ENCODE peak calls at places on chromosomes 16 and 17, in ten cellular contexts. T is WTC11; A is GM10248; B is fibroblast of lung; U is nephron progenitor cell; S is foreskin fibroblast; L is endodermal cell; V is ovary; H is CD4-positive, alpha-beta T cell; P is H9. W is an unnamed sample.

GRCh38 chr17:42774066-42774750 is 959 bp downstream of the VPS25 start:
- DNase-seq in L (no peak), S (no peak), V (no peak), A (no peak), P (no peak), T (no peak), B (no peak), U (no peak), H (no peak), W (no peak)

GRCh38 chr17:60277258-60277657 is 114.7 kb downstream of the USP32 start:
- DNase-seq in U (no peak), H (no peak), V (no peak), B (no peak), A (no peak), T (no peak), S (no peak), L (no peak), P (no peak), W (no peak)

GRCh38 chr17:142102-142661 is 4.8 kb downstream of the SCGB1C2 start:
- DNase-seq in L (no peak), B (no peak), T (no peak), V (peak), U (no peak), P (no peak), A (no peak), S (no peak), H (no peak), W (no peak)

GRCh38 chr16:47970291-47970931 is 185.4 kb downstream of the ABCC12 start:
- DNase-seq in L (peak), S (no peak), H (no peak), P (no peak), V (no peak), T (no peak), B (peak), U (peak), A (no peak), W (no peak)

GRCh38 chr17:72858826-72859495 is 233.5 kb downstream of the SLC39A11 start:
- DNase-seq in L (no peak), T (no peak), S (no peak), U (no peak), V (no peak), B (no peak), H (no peak), P (no peak), A (no peak), W (no peak)

GRCh38 chr17:17751489-17751995 is 70.3 kb downstream of the RAI1 start:
- DNase-seq in V (no peak), U (no peak), B (no peak), L (peak), H (peak), P (no peak), S (no peak), A (no peak), T (no peak), W (no peak)

GRCh38 chr17:7214300-7215135 is 5.1 kb downstream of the DLG4 start:
- DNase-seq in B (peak), H (peak), P (peak), L (peak), V (peak), U (peak), A (peak), T (peak), S (peak), W (peak)

GRCh38 chr16:8173111-8173644 is 417.1 kb downstream of the TMEM114 start:
- DNase-seq in P (peak), H (no peak), L (peak), T (peak), A (peak), S (peak), V (no peak), U (peak), B (peak), W (peak)

GRCh38 chr16:8648867-8649266 is 25.6 kb upstream of the ABAT start:
- DNase-seq in B (no peak), L (no peak), T (no peak), U (no peak), S (no peak), A (no peak), H (no peak), P (no peak), V (no peak), W (no peak)

GRCh38 chr16:88920618-88921602 is 54.5 kb upstream of the PABPN1L start:
- DNase-seq in B (peak), T (no peak), P (peak), L (no peak), S (peak), A (peak), V (peak), H (no peak), U (no peak), W (peak)

GRCh38 chr17:9924735-9925191 is 19.7 kb upstream of the RCVRN start:
- DNase-seq in S (no peak), P (peak), T (no peak), V (peak), L (peak), B (peak), A (peak), U (peak), H (no peak), W (peak)

GRCh38 chr17:1228752-1229353 is 41.4 kb upstream of the BHLHA9 start:
- DNase-seq in V (no peak), P (no peak), L (peak), A (peak), S (no peak), B (no peak), H (no peak), U (peak), T (no peak), W (peak)

GRCh38 chr17:57331423-57331822 is 75.1 kb downstream of the MSI2 start:
- DNase-seq in B (no peak), H (no peak), U (no peak), T (no peak), P (no peak), V (no peak), S (no peak), A (no peak), L (no peak), W (no peak)

GRCh38 chr17:731943-732787 is at the start of gene TLCD3A:
- DNase-seq in B (peak), H (no peak), A (peak), T (peak), L (peak), U (peak), V (peak), S (peak), P (peak), W (peak)

GRCh38 chr17:12619444-12620199 is 46.1 kb upstream of the MYOCD start:
- DNase-seq in B (peak), V (peak), S (no peak), T (no peak), H (no peak), P (no peak), L (no peak), A (no peak), U (no peak), W (no peak)

GRCh38 chr17:74222399-74222798 is 9.0 kb downstream of the TTYH2 start:
- DNase-seq in S (no peak), H (no peak), B (no peak), P (no peak), L (no peak), V (no peak), A (no peak), U (no peak), T (no peak), W (no peak)

GRCh38 chr17:57927048-57927723 is 28.0 kb downstream of the CUEDC1 start:
- DNase-seq in A (no peak), U (peak), P (no peak), H (no peak), B (peak), V (no peak), L (peak), S (peak), T (no peak), W (no peak)

GRCh38 chr16:89688395-89688794 is 1.9 kb downstream of the CDK10 start:
- DNase-seq in P (no peak), S (no peak), L (no peak), U (no peak), A (no peak), T (no peak), H (no peak), B (no peak), V (no peak), W (no peak)

GRCh38 chr16:49018259-49018931 is 263.2 kb downstream of the CBLN1 start:
- DNase-seq in S (no peak), U (no peak), L (no peak), A (no peak), T (no peak), P (no peak), B (no peak), V (no peak), H (no peak), W (no peak)

GRCh38 chr16:4529085-4530060 is 9.2 kb downstream of the CDIP1 start:
- DNase-seq in P (peak), B (peak), U (no peak), A (peak), H (no peak), V (no peak), L (peak), T (peak), S (no peak), W (peak)

GRCh38 chr16:81265052-81265451 is 26.6 kb downstream of the BCO1 start:
- DNase-seq in U (no peak), T (no peak), P (no peak), L (no peak), S (no peak), B (no peak), H (no peak), A (no peak), V (no peak), W (no peak)

GRCh38 chr16:81261049-81261648 is 22.7 kb downstream of the BCO1 start:
- DNase-seq in A (peak), P (peak), H (no peak), V (no peak), L (peak), S (no peak), T (peak), U (no peak), B (no peak), W (peak)

GRCh38 chr16:81264386-81264785 is 25.9 kb downstream of the BCO1 start:
- DNase-seq in V (no peak), S (no peak), U (no peak), L (no peak), A (no peak), P (no peak), B (no peak), T (no peak), H (no peak), W (no peak)

GRCh38 chr16:81265658-81266451 is 27.4 kb downstream of the BCO1 start:
- DNase-seq in L (no peak), P (no peak), V (peak), A (no peak), B (peak), H (no peak), U (no peak), S (peak), T (no peak), W (no peak)

DNA sequence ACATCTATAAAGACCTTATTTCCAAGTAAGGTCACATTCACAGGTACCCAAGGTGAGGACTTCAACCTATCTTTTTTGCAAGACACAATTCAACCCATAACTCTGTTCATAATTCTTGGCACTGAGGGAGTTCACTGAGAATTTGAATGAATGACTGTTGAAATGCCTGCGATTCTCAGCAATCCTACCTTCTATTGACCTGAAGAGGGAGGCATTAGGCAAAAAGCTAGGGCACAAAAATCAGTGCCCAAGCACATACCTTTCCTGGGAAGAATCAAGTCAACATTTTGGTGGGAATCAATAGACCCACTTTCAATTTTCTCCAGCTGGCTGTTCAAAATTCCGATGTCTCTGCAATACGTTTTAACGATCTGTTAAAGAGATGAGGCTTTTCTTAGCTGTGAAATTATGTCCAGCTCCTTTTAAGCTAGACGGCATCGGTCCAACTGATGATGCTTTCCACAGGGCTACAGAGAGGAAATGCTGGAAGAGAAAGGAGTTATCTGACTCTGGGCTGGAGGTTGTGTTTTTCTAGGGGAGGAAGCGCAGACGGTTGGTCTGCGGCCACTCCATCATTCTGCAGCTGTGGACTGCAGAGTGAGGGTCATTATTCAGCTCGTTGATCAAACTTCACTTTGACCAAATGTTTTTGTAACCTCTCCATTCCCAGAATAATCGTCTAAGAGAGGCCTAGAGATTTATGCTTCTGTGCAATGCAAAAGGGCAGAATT is 25.1 kb downstream of the BCO1 start:
- DNase-seq in V (peak), P (no peak), T (no peak), L (no peak), A (no peak), H (no peak), B (peak), S (peak), U (no peak), W (no peak)
- TF ChIP-seq CTCF in V (no peak), P (peak), T (no peak), L (peak), A (no peak), H (no peak), B (peak), S (no peak), U (no peak), W (no peak)

DNA sequence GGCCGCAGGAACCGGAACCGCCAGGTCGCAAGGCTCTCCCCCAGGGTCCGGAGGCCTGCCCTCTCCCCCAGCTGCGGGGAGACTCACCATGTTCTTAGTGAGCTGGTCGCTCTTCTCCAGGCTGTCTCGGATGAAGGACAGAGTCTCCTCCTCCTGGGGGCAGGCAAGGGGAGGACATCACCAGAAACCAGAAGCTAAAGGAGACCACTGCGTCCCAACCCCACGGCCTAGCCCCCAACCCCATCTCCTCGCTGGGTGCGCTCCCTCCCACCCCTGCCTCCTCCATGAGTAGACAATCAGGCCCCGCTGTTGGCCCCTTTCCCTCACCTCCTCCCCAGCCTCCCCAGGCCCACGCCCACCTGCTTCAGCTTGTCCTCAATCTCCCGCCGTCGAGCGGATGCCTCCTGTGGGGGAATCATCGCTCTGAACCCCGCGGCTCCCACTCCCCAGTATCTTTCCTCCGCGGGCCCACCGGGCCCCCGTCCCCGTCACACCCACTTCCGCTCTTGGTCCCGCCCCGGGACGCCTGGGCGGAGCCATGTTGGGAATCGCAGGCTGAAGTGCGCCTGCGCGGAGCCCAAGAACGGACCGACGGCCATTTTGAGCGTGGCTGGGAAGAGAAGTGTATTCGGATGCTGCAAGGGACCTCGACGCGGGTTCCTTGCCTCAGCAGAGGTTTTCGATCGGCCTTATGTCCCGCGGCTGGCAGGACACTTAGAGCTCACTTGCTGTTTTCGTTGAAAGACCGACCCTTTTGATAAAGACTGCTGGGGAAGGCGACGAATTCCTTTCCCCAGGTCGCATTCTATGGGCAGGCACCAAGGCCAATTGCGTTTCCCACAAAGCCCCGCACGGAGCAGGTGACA is at the start of gene EXOC7:
- DNase-seq in A (peak), T (peak), U (peak), L (peak), B (peak), P (peak), V (peak), H (peak), S (peak), W (peak)
- TF ChIP-seq CTCF in A (no peak), T (no peak), U (no peak), L (peak), B (no peak), P (no peak), V (no peak), H (no peak), S (no peak), W (no peak)

GRCh38 chr16:657487-657886 is 8.3 kb downstream of the WDR90 start:
- DNase-seq in H (no peak), L (no peak), A (no peak), P (no peak), S (no peak), V (no peak), B (no peak), U (no peak), T (no peak), W (no peak)

GRCh38 chr16:659618-660017 is 8.3 kb upstream of the RHOT2 start:
- DNase-seq in A (no peak), H (no peak), T (no peak), U (no peak), P (no peak), B (no peak), L (no peak), S (no peak), V (no peak), W (no peak)

GRCh38 chr16:660132-660458 is 7.8 kb upstream of the RHOT2 start:
- DNase-seq in A (no peak), T (no peak), U (no peak), H (no peak), S (no peak), V (no peak), B (no peak), P (no peak), L (no peak), W (no peak)

GRCh38 chr16:660459-661183 is 7.3 kb upstream of the RHOT2 start:
- DNase-seq in S (peak), A (peak), T (peak), V (peak), H (peak), P (peak), U (peak), B (peak), L (peak), W (peak)

GRCh38 chr16:658679-659571 is 9.0 kb upstream of the RHOT2 start:
- DNase-seq in H (no peak), T (no peak), S (no peak), P (no peak), A (no peak), L (no peak), B (no peak), U (no peak), V (peak), W (no peak)
- TF ChIP-seq CTCF in H (no peak), T (no peak), S (peak), P (no peak), A (no peak), L (no peak), B (no peak), U (peak), V (no peak), W (no peak)

DNA sequence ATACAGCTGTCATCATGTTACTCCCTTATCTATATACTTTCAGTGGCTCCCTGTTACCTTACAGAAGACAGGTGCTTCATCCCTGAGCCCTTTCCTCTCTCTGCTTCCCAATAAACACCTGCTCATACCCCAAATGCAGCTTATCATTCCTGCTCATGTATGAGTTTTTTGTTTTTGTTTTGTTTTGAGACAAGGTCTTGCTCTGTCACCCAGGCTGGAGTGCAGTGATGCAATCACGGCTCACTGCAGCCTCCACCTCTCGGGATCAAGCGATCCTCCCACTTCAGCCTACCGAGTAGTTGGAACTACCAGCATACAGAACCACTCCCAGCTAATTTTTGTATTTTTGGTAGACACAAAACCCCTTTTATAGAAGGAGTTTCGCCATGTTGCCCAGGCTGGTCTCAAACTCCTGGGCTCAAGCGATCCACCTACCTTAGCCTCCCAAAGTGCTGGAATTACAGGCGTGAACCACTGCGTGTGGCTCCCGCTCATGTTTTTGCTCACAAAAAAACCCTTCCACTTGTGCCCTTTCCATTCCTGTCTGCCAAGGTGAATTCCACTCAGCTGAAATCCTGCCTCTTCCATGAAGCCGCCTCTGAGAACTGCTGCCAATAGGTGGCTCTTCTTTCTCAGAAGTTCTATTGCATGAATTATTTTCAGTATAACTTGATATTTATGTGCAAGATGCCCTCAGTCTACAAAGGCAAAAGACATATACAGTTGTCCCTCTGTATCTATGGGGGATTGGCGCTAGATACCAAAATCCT is 7.9 kb upstream of the RNF157 start:
- DNase-seq in L (peak), A (no peak), B (no peak), T (no peak), V (no peak), P (no peak), H (no peak), S (no peak), U (no peak), W (no peak)
- TF ChIP-seq CTCF in L (peak), A (no peak), B (no peak), T (no peak), V (no peak), P (no peak), H (no peak), S (peak), U (no peak), W (no peak)

GRCh38 chr17:4709794-4710692 is at the start of gene ARRB2:
- DNase-seq in A (peak), V (peak), H (peak), U (peak), L (peak), S (peak), P (peak), T (peak), B (peak), W (peak)
- TF ChIP-seq CTCF in A (peak), V (peak), H (peak), U (peak), L (peak), S (peak), P (peak), T (no peak), B (peak), W (peak)

GRCh38 chr16:73217654-73218053 is 169.7 kb upstream of the ZFHX3 start:
- DNase-seq in A (no peak), H (no peak), T (no peak), S (no peak), L (no peak), V (no peak), P (no peak), U (no peak), B (no peak), W (no peak)
- TF ChIP-seq CTCF in A (no peak), H (no peak), T (peak), S (no peak), L (peak), V (no peak), P (peak), U (peak), B (no peak), W (no peak)

GRCh38 chr17:55757659-55758058 is 6.8 kb downstream of the PCTP start:
- DNase-seq in T (no peak), P (no peak), V (no peak), U (no peak), H (no peak), L (no peak), S (no peak), B (no peak), A (no peak), W (peak)

GRCh38 chr17:55756689-55757088 is 5.8 kb downstream of the PCTP start:
- DNase-seq in T (no peak), L (no peak), U (no peak), B (no peak), S (no peak), V (no peak), A (no peak), H (no peak), P (no peak), W (no peak)

GRCh38 chr17:55760643-55761355 is 9.9 kb downstream of the PCTP start:
- DNase-seq in A (no peak), U (no peak), V (no peak), P (no peak), S (no peak), H (no peak), L (no peak), T (no peak), B (peak), W (no peak)

GRCh38 chr17:55762086-55762858 is 11.4 kb downstream of the PCTP start:
- DNase-seq in T (no peak), H (no peak), V (no peak), A (no peak), U (no peak), B (no peak), P (no peak), L (no peak), S (no peak), W (no peak)

GRCh38 chr17:55758171-55758570 is 7.3 kb downstream of the PCTP start:
- DNase-seq in V (no peak), P (no peak), T (no peak), H (no peak), S (no peak), A (no peak), U (no peak), B (no peak), L (no peak), W (no peak)
- TF ChIP-seq CTCF in V (no peak), P (no peak), T (no peak), H (no peak), S (no peak), A (no peak), U (no peak), B (no peak), L (no peak), W (no peak)

GRCh38 chr17:29140631-29141483 is 39.3 kb downstream of the MYO18A start:
- DNase-seq in T (no peak), V (no peak), H (peak), S (no peak), U (peak), A (no peak), B (peak), P (no peak), L (no peak), W (peak)
- TF ChIP-seq CTCF in T (no peak), V (no peak), H (no peak), S (no peak), U (no peak), A (no peak), B (no peak), P (no peak), L (no peak), W (no peak)

W was measured in GM20000.